ENCODE peak calls at places on chromosome 22, in four cellular contexts. C is HT-29, W is AG08395, K is germinal center. L is an unnamed sample.

GRCh38 chr22:48342016-48342415 is 1485.7 kb downstream of the BRD1 start:
- DNase-seq in W (no peak), C (no peak), K (no peak), L (no peak)

GRCh38 chr22:41217553-41218157 is 12.5 kb downstream of the L3MBTL2 start:
- DNase-seq in C (no peak), K (peak), W (peak), L (peak)

GRCh38 chr22:29938285-29938693 is 55.3 kb downstream of the MTMR3 start:
- DNase-seq in K (peak), W (no peak), C (no peak), L (no peak)

GRCh38 chr22:49307870-49308269 is 519.8 kb downstream of the BRD1 start:
- DNase-seq in K (no peak), C (no peak), W (no peak), L (no peak)

GRCh38 chr22:46162771-46163170 is 12.4 kb downstream of the PPARA start:
- DNase-seq in C (no peak), K (no peak), W (no peak), L (no peak)

GRCh38 chr22:44341431-44342346 is 28.9 kb upstream of the SHISAL1 start:
- DNase-seq in W (peak), K (no peak), C (no peak), L (no peak)

GRCh38 chr22:33756508-33756949 is 163.7 kb downstream of the LARGE1 start:
- DNase-seq in K (no peak), W (no peak), C (no peak), L (no peak)

GRCh38 chr22:28815101-28815500 is 14.7 kb upstream of the XBP1 start:
- DNase-seq in W (no peak), K (no peak), C (no peak), L (no peak)

GRCh38 chr22:23817146-23817545 is 21.7 kb downstream of the DERL3 start:
- DNase-seq in C (no peak), K (no peak), W (no peak), L (no peak)

GRCh38 chr22:42229455-42230149 is 40.9 kb downstream of the TCF20 start:
- DNase-seq in W (peak), K (no peak), C (no peak), L (peak)

GRCh38 chr22:41699264-41700104 is at the start of gene MEI1:
- DNase-seq in C (no peak), K (peak), W (peak), L (peak)

GRCh38 chr22:28341001-28341400 is 338.6 kb downstream of the TTC28 start:
- DNase-seq in C (no peak), W (peak), K (no peak), L (no peak)

GRCh38 chr22:42363851-42364250 is 68.4 kb downstream of the NFAM1 start:
- DNase-seq in K (no peak), W (no peak), C (no peak), L (no peak)

GRCh38 chr22:32380991-32381390 is 23.3 kb downstream of the RFPL3 start:
- DNase-seq in K (no peak), W (no peak), C (no peak), L (no peak)

GRCh38 chr22:45286854-45287551 is 2.3 kb downstream of the UPK3A start:
- DNase-seq in W (no peak), C (no peak), K (no peak), L (no peak)

L was measured in globus pallidus.